ENCODE peak calls at places on chromosome 1, in nine cellular contexts. E is activated T-helper 2 cell treated with anti-CD3 and anti-CD28 coated beads, Interferon-gamma antibody, Interleukin-2, Interleukin-4, amounts not matched to agents 10 μg/mL and 5 μg/mL and 100 μg/mL, durations not matched to agents 14 hours and 24 hours and 36 hours; V is left ventricle myocardium inferior; Z is stimulated activated CD8-positive, alpha-beta memory T cell treated with anti-CD3 and anti-CD28 coated beads, Interleukin-4, amount 100 ng/mL, for 48 hours; U is natural killer cell; H is amygdala; L is nephron progenitor cell; T is stimulated activated CD4-positive, alpha-beta T cell treated with anti-CD3 and anti-CD28 coated beads, TNF-alpha, amount 100 ng/mL, for 48 hours; G is WTC11. Y is an unnamed sample.

GRCh38 chr1:164772635-164773034 is 213.7 kb downstream of the PBX1 start:
- DNase-seq in E (no peak), V (peak), Z (peak), U (no peak), H (no peak), L (no peak), T (no peak), G (no peak), Y (no peak)

GRCh38 chr1:227370463-227371254 is 52.4 kb upstream of the CDC42BPA start:
- DNase-seq in E (no peak), V (no peak), Z (no peak), U (no peak), H (no peak), L (no peak), T (no peak), G (no peak), Y (no peak)

GRCh38 chr1:167797005-167797404 is 75.2 kb downstream of the MPZL1 start:
- DNase-seq in E (no peak), V (peak), Z (no peak), U (no peak), H (no peak), L (no peak), T (no peak), G (peak), Y (no peak)

GRCh38 chr1:197042676-197043341 is 24.3 kb downstream of the F13B start:
- DNase-seq in E (no peak), V (no peak), Z (no peak), U (no peak), H (no peak), L (no peak), T (no peak), G (no peak), Y (no peak)

GRCh38 chr1:155037851-155038441 is 4.3 kb downstream of the DCST1 start:
- DNase-seq in E (no peak), V (no peak), Z (no peak), U (no peak), H (no peak), L (no peak), T (no peak), G (no peak), Y (no peak)

GRCh38 chr1:159089184-159089791 is 12.7 kb upstream of the AIM2 start:
- DNase-seq in E (no peak), V (no peak), Z (no peak), U (no peak), H (no peak), L (no peak), T (no peak), G (no peak), Y (no peak)

GRCh38 chr1:53014791-53015507 is 47.1 kb upstream of the PODN start:
- DNase-seq in E (peak), V (peak), Z (peak), U (peak), H (peak), L (peak), T (peak), G (peak), Y (peak)

GRCh38 chr1:84687703-84688460 is 2.4 kb downstream of the SSX2IP start:
- DNase-seq in E (no peak), V (no peak), Z (no peak), U (no peak), H (no peak), L (no peak), T (no peak), G (no peak), Y (no peak)

GRCh38 chr1:22496536-22497160 is 45.0 kb downstream of the ZBTB40 start:
- DNase-seq in E (no peak), V (no peak), Z (no peak), U (no peak), H (no peak), L (no peak), T (no peak), G (no peak), Y (no peak)

GRCh38 chr1:25485536-25486235 is 55.0 kb downstream of the MACO1 start:
- DNase-seq in E (no peak), V (no peak), Z (no peak), U (no peak), H (no peak), L (no peak), T (no peak), G (no peak), Y (no peak)

GRCh38 chr1:92029241-92029922 is 403 bp upstream of the EPHX4 start:
- DNase-seq in E (no peak), V (no peak), Z (no peak), U (no peak), H (no peak), L (no peak), T (no peak), G (peak), Y (no peak)

GRCh38 chr1:194062962-194063361 is 876.5 kb upstream of the B3GALT2 start:
- DNase-seq in E (no peak), V (no peak), Z (no peak), U (no peak), H (no peak), L (no peak), T (no peak), G (no peak), Y (no peak)

GRCh38 chr1:38046333-38046883 is at the start of gene POU3F1:
- DNase-seq in E (no peak), V (no peak), Z (no peak), U (no peak), H (no peak), L (no peak), T (no peak), G (no peak), Y (no peak)